ENCODE peak calls at places on chromosome 2, in four cellular contexts. One of them, this sample, is unnamed.

GRCh38 chr2:134193006-134193405 is 60.9 kb upstream of the MGAT5 start:
- DNase-seq in ovary: no peak
- DNase-seq in bronchial epithelial cell: peak
- DNase-seq in GM13976: no peak
- DNase-seq in this sample: no peak

GRCh38 chr2:172357442-172357841 is 69.9 kb upstream of the ITGA6 start:
- DNase-seq in bronchial epithelial cell: no peak
- DNase-seq in GM13976: no peak
- DNase-seq in ovary: no peak
- DNase-seq in this sample: no peak

GRCh38 chr2:144707927-144708326 is 188.0 kb upstream of the ZEB2 start:
- DNase-seq in ovary: no peak
- DNase-seq in GM13976: no peak
- DNase-seq in bronchial epithelial cell: no peak
- DNase-seq in this sample: no peak

GRCh38 chr2:12918841-12919445 is 202.2 kb downstream of the TRIB2 start:
- DNase-seq in bronchial epithelial cell: peak
- DNase-seq in GM13976: no peak
- DNase-seq in ovary: peak
- DNase-seq in this sample: no peak

GRCh38 chr2:10659898-10660568 is 29.7 kb downstream of the NOL10 start:
- DNase-seq in bronchial epithelial cell: peak
- DNase-seq in GM13976: no peak
- DNase-seq in ovary: no peak
- DNase-seq in this sample: peak

GRCh38 chr2:180873219-180873618 is 107.2 kb upstream of the UBE2E3 start:
- DNase-seq in ovary: no peak
- DNase-seq in GM13976: no peak
- DNase-seq in bronchial epithelial cell: no peak
- DNase-seq in this sample: no peak

GRCh38 chr2:157841485-157841884 is 34.6 kb downstream of the ACVR1 start:
- DNase-seq in GM13976: no peak
- DNase-seq in bronchial epithelial cell: no peak
- DNase-seq in ovary: no peak
- DNase-seq in this sample: no peak

GRCh38 chr2:26574066-26574899 is 66.9 kb downstream of the CIB4 start:
- DNase-seq in GM13976: no peak
- DNase-seq in bronchial epithelial cell: peak
- DNase-seq in ovary: no peak
- DNase-seq in this sample: no peak

GRCh38 chr2:36800381-36800780 is 103.9 kb downstream of the VIT start:
- DNase-seq in ovary: no peak
- DNase-seq in bronchial epithelial cell: no peak
- DNase-seq in GM13976: no peak
- DNase-seq in this sample: no peak

GRCh38 chr2:96340493-96341414 is 5.2 kb downstream of the NCAPH start:
- DNase-seq in GM13976: no peak
- DNase-seq in ovary: no peak
- DNase-seq in bronchial epithelial cell: no peak
- DNase-seq in this sample: peak

GRCh38 chr2:74959106-74959751 is 786 bp downstream of the POLE4 start:
- DNase-seq in ovary: peak
- DNase-seq in bronchial epithelial cell: no peak
- DNase-seq in GM13976: no peak
- DNase-seq in this sample: no peak

GRCh38 chr2:66490588-66491001 is 55.7 kb downstream of the MEIS1 start:
- DNase-seq in bronchial epithelial cell: peak
- DNase-seq in ovary: no peak
- DNase-seq in GM13976: no peak
- DNase-seq in this sample: no peak

GRCh38 chr2:109242654-109243331 is 113.8 kb downstream of the SH3RF3 start:
- DNase-seq in bronchial epithelial cell: peak
- DNase-seq in ovary: peak
- DNase-seq in GM13976: no peak
- DNase-seq in this sample: no peak

GRCh38 chr2:98467652-98468051 is 23.0 kb downstream of the INPP4A start:
- DNase-seq in bronchial epithelial cell: no peak
- DNase-seq in GM13976: no peak
- DNase-seq in ovary: no peak
- DNase-seq in this sample: no peak

GRCh38 chr2:212135739-212136138 is 402.9 kb downstream of the ERBB4 start:
- DNase-seq in GM13976: no peak
- DNase-seq in bronchial epithelial cell: peak
- DNase-seq in ovary: no peak
- DNase-seq in this sample: no peak

GRCh38 chr2:102122115-102122514 is 20.4 kb upstream of the IL1R1 start:
- DNase-seq in GM13976: no peak
- DNase-seq in ovary: no peak
- DNase-seq in bronchial epithelial cell: peak
- DNase-seq in this sample: no peak

GRCh38 chr2:191280304-191280703 is 35.1 kb downstream of the MYO1B start:
- DNase-seq in GM13976: no peak
- DNase-seq in bronchial epithelial cell: no peak
- DNase-seq in ovary: no peak
- DNase-seq in this sample: no peak

GRCh38 chr2:47126783-47127182 is 28.3 kb downstream of the STPG4 start:
- DNase-seq in GM13976: no peak
- DNase-seq in ovary: no peak
- DNase-seq in bronchial epithelial cell: no peak
- DNase-seq in this sample: no peak

GRCh38 chr2:170930132-170931109 is 1.4 kb downstream of the GORASP2 start:
- DNase-seq in GM13976: peak
- DNase-seq in ovary: no peak
- DNase-seq in bronchial epithelial cell: peak
- DNase-seq in this sample: peak

GRCh38 chr2:210147614-210148013 is 23.6 kb downstream of the KANSL1L start:
- DNase-seq in GM13976: no peak
- DNase-seq in bronchial epithelial cell: no peak
- DNase-seq in ovary: no peak
- DNase-seq in this sample: no peak

GRCh38 chr2:2232167-2232566 is 98.9 kb downstream of the MYT1L start:
- DNase-seq in bronchial epithelial cell: no peak
- DNase-seq in GM13976: no peak
- DNase-seq in ovary: no peak
- DNase-seq in this sample: no peak

GRCh38 chr2:109324859-109325258 is 195.9 kb downstream of the SH3RF3 start:
- DNase-seq in GM13976: no peak
- DNase-seq in bronchial epithelial cell: peak
- DNase-seq in ovary: peak
- DNase-seq in this sample: no peak

GRCh38 chr2:75405000-75405399 is 155.7 kb downstream of the EVA1A start:
- DNase-seq in ovary: no peak
- DNase-seq in bronchial epithelial cell: no peak
- DNase-seq in GM13976: no peak
- DNase-seq in this sample: no peak

GRCh38 chr2:68971591-68972231 is 2.7 kb upstream of the GKN1 start:
- DNase-seq in GM13976: no peak
- DNase-seq in ovary: no peak
- DNase-seq in bronchial epithelial cell: peak
- DNase-seq in this sample: no peak

GRCh38 chr2:182077451-182078142 is 91.9 kb downstream of the PPP1R1C start:
- DNase-seq in ovary: peak
- DNase-seq in bronchial epithelial cell: peak
- DNase-seq in GM13976: peak
- DNase-seq in this sample: peak

GRCh38 chr2:11129598-11130449 is 25.4 kb upstream of the SLC66A3 start:
- DNase-seq in bronchial epithelial cell: peak
- DNase-seq in ovary: peak
- DNase-seq in GM13976: peak
- DNase-seq in this sample: peak

GRCh38 chr2:67057901-67058703 is 339.0 kb upstream of the ETAA1 start:
- DNase-seq in GM13976: no peak
- DNase-seq in ovary: no peak
- DNase-seq in bronchial epithelial cell: peak
- DNase-seq in this sample: no peak

GRCh38 chr2:43397821-43398220 is 171.4 kb upstream of the ZFP36L2 start:
- DNase-seq in bronchial epithelial cell: no peak
- DNase-seq in ovary: no peak
- DNase-seq in GM13976: no peak
- DNase-seq in this sample: no peak

GRCh38 chr2:220320326-220320725 is 692.9 kb downstream of the SLC4A3 start:
- DNase-seq in GM13976: no peak
- DNase-seq in ovary: no peak
- DNase-seq in bronchial epithelial cell: no peak
- DNase-seq in this sample: no peak

GRCh38 chr2:196610796-196611195 is 28.7 kb upstream of the CCDC150 start:
- DNase-seq in GM13976: no peak
- DNase-seq in ovary: no peak
- DNase-seq in bronchial epithelial cell: no peak
- DNase-seq in this sample: no peak

GRCh38 chr2:196618661-196619060 is 20.9 kb upstream of the CCDC150 start:
- DNase-seq in ovary: no peak
- DNase-seq in GM13976: no peak
- DNase-seq in bronchial epithelial cell: no peak
- DNase-seq in this sample: no peak

GRCh38 chr2:196617430-196617829 is 22.1 kb upstream of the CCDC150 start:
- DNase-seq in GM13976: no peak
- DNase-seq in ovary: no peak
- DNase-seq in bronchial epithelial cell: no peak
- DNase-seq in this sample: no peak

GRCh38 chr2:196609806-196610205 is 29.7 kb upstream of the CCDC150 start:
- DNase-seq in GM13976: no peak
- DNase-seq in bronchial epithelial cell: no peak
- DNase-seq in ovary: no peak
- DNase-seq in this sample: no peak

DNA sequence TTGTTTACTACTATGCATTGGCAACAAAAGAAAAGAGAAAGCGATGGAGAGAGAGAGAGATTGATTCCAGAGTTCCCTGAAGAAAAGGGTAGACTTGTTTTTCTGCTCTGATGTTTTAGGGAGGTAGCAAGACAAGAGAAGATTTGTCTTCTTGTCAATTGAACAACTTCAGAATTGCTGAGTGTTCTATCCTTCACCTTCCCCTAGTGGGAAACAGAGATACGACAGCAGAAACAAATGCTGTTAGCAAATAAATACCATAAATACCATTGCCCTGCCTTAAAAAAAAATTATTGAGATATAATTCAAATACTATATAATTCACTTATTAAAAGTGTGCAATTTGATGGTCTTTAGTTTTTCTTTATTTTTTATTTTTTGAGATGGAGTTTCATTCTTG is 26.2 kb upstream of the CCDC150 start:
- DNase-seq in ovary: no peak
- DNase-seq in bronchial epithelial cell: no peak
- DNase-seq in GM13976: no peak
- DNase-seq in this sample: no peak
- TF ChIP-seq CTCF in ovary: no peak
- TF ChIP-seq CTCF in bronchial epithelial cell: no peak
- TF ChIP-seq CTCF in GM13976: no peak
- TF ChIP-seq CTCF in this sample: no peak

DNA sequence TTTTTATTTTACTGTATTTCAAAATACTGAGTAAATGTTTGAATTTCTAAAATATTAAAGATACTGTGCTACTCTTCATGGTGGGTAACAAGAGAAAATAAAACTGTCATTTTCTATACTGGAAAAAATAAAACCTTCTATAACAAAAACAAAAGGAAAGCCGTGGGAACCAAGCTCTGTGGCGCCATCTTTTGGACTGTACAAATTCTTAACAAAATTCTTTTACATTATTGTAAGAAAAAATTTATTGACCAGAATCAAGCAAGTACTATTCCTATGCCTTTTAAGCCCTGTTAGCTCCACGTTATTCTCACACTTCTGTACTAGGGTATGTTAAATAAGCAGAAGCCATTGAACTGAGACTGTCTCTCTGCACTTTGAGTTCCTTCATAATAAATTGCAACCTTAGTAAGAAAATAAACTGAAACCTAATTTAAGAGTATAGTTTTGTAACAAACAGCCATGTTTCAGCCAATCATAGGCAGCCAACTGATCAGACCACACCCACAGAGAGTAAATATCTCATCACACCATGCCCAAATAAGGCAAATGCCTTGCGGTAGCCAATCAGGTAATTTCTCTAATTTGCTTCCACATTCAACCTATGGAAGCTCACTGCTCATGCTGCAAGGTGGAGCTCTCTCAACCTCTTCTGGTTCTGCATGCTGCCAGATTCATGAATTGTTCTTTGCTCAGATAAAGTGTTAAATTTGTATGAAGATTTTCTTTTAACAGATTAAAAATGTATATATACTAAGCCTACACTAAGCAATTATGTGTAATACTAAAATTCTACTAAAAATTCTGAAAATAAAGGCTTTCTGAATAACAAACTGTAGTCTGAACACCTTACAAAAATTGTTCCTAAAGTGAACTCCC is 42.2 kb downstream of the HIBCH start:
- DNase-seq in bronchial epithelial cell: peak
- DNase-seq in ovary: no peak
- DNase-seq in GM13976: peak
- DNase-seq in this sample: no peak
- TF ChIP-seq CTCF in bronchial epithelial cell: peak
- TF ChIP-seq CTCF in ovary: no peak
- TF ChIP-seq CTCF in GM13976: no peak
- TF ChIP-seq CTCF in this sample: peak

GRCh38 chr2:121256720-121257475 is 28.1 kb downstream of the TFCP2L1 start:
- DNase-seq in bronchial epithelial cell: no peak
- DNase-seq in GM13976: no peak
- DNase-seq in ovary: no peak
- DNase-seq in this sample: no peak

GRCh38 chr2:121255363-121255762 is 29.6 kb downstream of the TFCP2L1 start:
- DNase-seq in ovary: no peak
- DNase-seq in GM13976: no peak
- DNase-seq in bronchial epithelial cell: no peak
- DNase-seq in this sample: no peak

GRCh38 chr2:121258066-121258465 is 26.9 kb downstream of the TFCP2L1 start:
- DNase-seq in bronchial epithelial cell: no peak
- DNase-seq in ovary: no peak
- DNase-seq in GM13976: no peak
- DNase-seq in this sample: no peak

GRCh38 chr2:121254748-121255147 is 30.3 kb downstream of the TFCP2L1 start:
- DNase-seq in bronchial epithelial cell: no peak
- DNase-seq in GM13976: no peak
- DNase-seq in ovary: no peak
- DNase-seq in this sample: no peak

GRCh38 chr2:121257476-121257831 is 27.5 kb downstream of the TFCP2L1 start:
- DNase-seq in GM13976: no peak
- DNase-seq in ovary: no peak
- DNase-seq in bronchial epithelial cell: no peak
- DNase-seq in this sample: no peak
- TF ChIP-seq CTCF in GM13976: no peak
- TF ChIP-seq CTCF in ovary: no peak
- TF ChIP-seq CTCF in bronchial epithelial cell: no peak
- TF ChIP-seq CTCF in this sample: no peak

GRCh38 chr2:112959109-112959591 is 18.7 kb upstream of the IL36G start:
- DNase-seq in bronchial epithelial cell: no peak
- DNase-seq in GM13976: no peak
- DNase-seq in ovary: no peak
- DNase-seq in this sample: no peak
- TF ChIP-seq CTCF in bronchial epithelial cell: peak
- TF ChIP-seq CTCF in GM13976: peak
- TF ChIP-seq CTCF in ovary: no peak
- TF ChIP-seq CTCF in this sample: no peak